ENCODE peak calls at places on chromosome 22, in seven cellular contexts. J is naive B cell; D is pons; A is activated T-cell treated with anti-CD3 and anti-CD28 coated beads, Interleukin-2, amount 50 U/mL, for 48 hours; I is SHP77; T is tibial nerve; U is stimulated activated CD4-positive, alpha-beta T cell treated with anti-CD3 and anti-CD28 coated beads, Interleukin-2, amount 100 ng/mL, for 48 hours. Q is an unnamed sample.

GRCh38 chr22:27107824-27108223 is 450.4 kb downstream of the MIAT start:
- DNase-seq in J (no peak), D (peak; percentile 51), A (no peak), I (peak; percentile 17), T (peak; percentile 76), U (no peak), Q (peak; percentile 96)

GRCh38 chr22:46674367-46674781 is 54.2 kb downstream of the GRAMD4 start:
- DNase-seq in J (peak; percentile 91), D (peak; percentile 36), A (peak; percentile 95), I (no peak), T (peak; percentile 50), U (peak; percentile 89), Q (no peak)

GRCh38 chr22:29312218-29313125 is 3.0 kb downstream of the RASL10A start:
- DNase-seq in J (no peak), D (no peak), A (no peak), I (no peak), T (no peak), U (no peak), Q (no peak)

GRCh38 chr22:37804886-37805857 is 2.6 kb upstream of the GCAT start:
- DNase-seq in J (peak; percentile 43), D (peak; percentile 70), A (peak; percentile 82), I (peak; percentile 65), T (peak; percentile 90), U (peak; percentile 78), Q (peak; percentile 62)

GRCh38 chr22:49925525-49926128 is 7.2 kb downstream of the CRELD2 start:
- DNase-seq in J (peak; percentile 92), D (no peak), A (peak; percentile 70), I (no peak), T (no peak), U (no peak), Q (no peak)

GRCh38 chr22:25210831-25211230 is 8.6 kb upstream of the CRYBB2 start:
- DNase-seq in J (no peak), D (no peak), A (no peak), I (no peak), T (no peak), U (no peak), Q (no peak)

GRCh38 chr22:38465673-38466490 is 2.0 kb upstream of the KDELR3 start:
- DNase-seq in J (no peak), D (no peak), A (no peak), I (no peak), T (no peak), U (no peak), Q (no peak)

GRCh38 chr22:43530864-43531201 is 119.0 kb downstream of the MPPED1 start:
- DNase-seq in J (no peak), D (no peak), A (no peak), I (no peak), T (no peak), U (no peak), Q (no peak)

Q was measured in NCI-H1694.